ENCODE peak calls at places on chromosomes 7 and 10, in nine cellular contexts. R is kidney glomerular epithelial cell; J is AG04450; U is NCI-H1694; Z is lung; O is hypothalamus; Y is NCI-H82; F is GM23248; B is effector memory CD8-positive, alpha-beta T cell. L is an unnamed sample.

GRCh38 chr7:52838981-52839411 is 196.4 kb upstream of the POM121L12 start:
- DNase-seq in R (peak), U (no peak), Y (no peak), J (no peak), O (no peak), Z (no peak), F (no peak), B (no peak), L (no peak)

GRCh38 chr7:117065585-117066150 is 112.4 kb downstream of the ST7 start:
- DNase-seq in Z (no peak), Y (no peak), U (no peak), J (no peak), B (no peak), F (no peak), O (no peak), R (no peak), L (no peak)

GRCh38 chr7:8637322-8637721 is 203.9 kb downstream of the NXPH1 start:
- DNase-seq in R (no peak), B (no peak), Z (no peak), O (no peak), F (no peak), J (no peak), Y (no peak), U (no peak), L (no peak)

GRCh38 chr10:69895759-69896158 is 94.1 kb downstream of the COL13A1 start:
- DNase-seq in Z (no peak), J (peak), U (no peak), Y (no peak), O (no peak), F (peak), R (no peak), B (no peak), L (peak)

GRCh38 chr10:609868-610545 is 79.5 kb downstream of the DIP2C start:
- DNase-seq in O (no peak), F (peak), B (no peak), U (no peak), J (no peak), Y (no peak), Z (no peak), R (no peak), L (no peak)

GRCh38 chr7:120950026-120950538 is 495 bp upstream of the ING3 start:
- DNase-seq in F (no peak), R (no peak), Z (no peak), J (no peak), O (no peak), B (no peak), U (no peak), Y (peak), L (no peak)

GRCh38 chr7:124566576-124566975 is 199.0 kb downstream of the GPR37 start:
- DNase-seq in U (no peak), J (no peak), R (peak), Z (no peak), B (no peak), Y (no peak), F (no peak), O (peak), L (no peak)

GRCh38 chr7:55021053-55021452 is 2.2 kb downstream of the EGFR start:
- DNase-seq in U (no peak), O (no peak), J (no peak), Y (no peak), Z (no peak), B (no peak), R (no peak), F (peak), L (no peak)

GRCh38 chr7:141160246-141160855 is 86.5 kb downstream of the TMEM178B start:
- DNase-seq in Y (no peak), J (no peak), Z (no peak), F (no peak), R (peak), B (no peak), O (no peak), U (no peak), L (no peak)

GRCh38 chr10:34434119-34434594 is 380.9 kb downstream of the PARD3 start:
- DNase-seq in J (no peak), B (no peak), U (no peak), Z (no peak), O (no peak), F (peak), R (no peak), Y (no peak), L (peak)

GRCh38 chr10:72318383-72319262 is 36.1 kb downstream of the DNAJB12 start:
- DNase-seq in U (no peak), Z (no peak), J (no peak), O (no peak), R (no peak), F (no peak), B (no peak), Y (no peak), L (no peak)

GRCh38 chr10:110413049-110413783 is 84.5 kb upstream of the DUSP5 start:
- DNase-seq in F (no peak), Z (no peak), R (no peak), Y (no peak), J (no peak), B (no peak), O (no peak), U (no peak), L (no peak)

GRCh38 chr7:113774182-113774807 is 144.5 kb downstream of the PPP1R3A start:
- DNase-seq in B (no peak), J (no peak), F (peak), Y (peak), R (peak), U (peak), O (no peak), Z (no peak), L (peak)

GRCh38 chr10:3068201-3068967 is 1.0 kb downstream of the PFKP start:
- DNase-seq in F (peak), Z (peak), U (peak), R (no peak), J (no peak), Y (peak), B (peak), O (peak), L (no peak)

L was measured in AG09309.